ENCODE peak calls at places on chromosome 14, in seven cellular contexts. X is H1, V is mesendoderm, W is IMR-90, C is H9, G is mesenchymal stem cell, H is trophoblast cell. K is an unnamed sample.
A peak's percentile ranks its signal among the peaks of the same experiment; 100 is the strongest.

GRCh38 chr14:101719708-101720107 is 41.8 kb upstream of the PPP2R5C start:
- DNase-seq in X (no peak), V (peak; percentile 71), W (no peak), C (peak; percentile 69), G (no peak), H (no peak), K (no peak)

GRCh38 chr14:63747836-63748235 is 20.0 kb upstream of the SGPP1 start:
- DNase-seq in X (no peak), V (no peak), W (no peak), C (no peak), G (no peak), H (no peak), K (no peak)

GRCh38 chr14:61132336-61132735 is 148.8 kb downstream of the TMEM30B start:
- DNase-seq in X (no peak), V (no peak), W (peak; percentile 62), C (no peak), G (no peak), H (peak; percentile 76), K (no peak)

GRCh38 chr14:64841121-64841611 is 38.5 kb downstream of the SPTB start:
- DNase-seq in X (no peak), V (peak; percentile 94), W (peak; percentile 62), C (peak; percentile 67), G (peak; percentile 45), H (peak; percentile 84), K (no peak)

GRCh38 chr14:24965934-24966593 is 83.9 kb downstream of the STXBP6 start:
- DNase-seq in X (no peak), V (peak; percentile 61), W (peak; percentile 90), C (no peak), G (peak; percentile 97), H (peak; percentile 69), K (peak; percentile 9)

GRCh38 chr14:90698379-90698869 is 117.8 kb downstream of the TTC7B start:
- DNase-seq in X (no peak), V (peak; percentile 45), W (peak; percentile 58), C (no peak), G (peak; percentile 64), H (no peak), K (no peak)

GRCh38 chr14:24389266-24389855 is 9.4 kb upstream of the NYNRIN start:
- DNase-seq in X (no peak), V (peak; percentile 37), W (peak; percentile 64), C (no peak), G (peak; percentile 44), H (peak; percentile 45), K (no peak)

GRCh38 chr14:52551696-52552062 is 626 bp downstream of the TXNDC16 start:
- DNase-seq in X (no peak), V (no peak), W (peak; percentile 39), C (no peak), G (peak; percentile 55), H (peak; percentile 7), K (peak; percentile 17)

GRCh38 chr14:95057147-95057546 is 100.2 kb downstream of the DICER1 start:
- DNase-seq in X (no peak), V (no peak), W (no peak), C (no peak), G (no peak), H (no peak), K (no peak)

GRCh38 chr14:53894456-53894855 is 62.2 kb downstream of the BMP4 start:
- DNase-seq in X (no peak), V (no peak), W (peak; percentile 79), C (no peak), G (peak; percentile 76), H (no peak), K (no peak)

GRCh38 chr14:65032319-65032718 is 45.6 kb downstream of the FNTB start:
- DNase-seq in X (no peak), V (peak; percentile 21), W (no peak), C (no peak), G (no peak), H (no peak), K (no peak)

GRCh38 chr14:103404032-103404918 is 19.1 kb downstream of the MARK3 start:
- DNase-seq in X (peak; percentile 22), V (no peak), W (peak; percentile 24), C (no peak), G (peak; percentile 68), H (no peak), K (no peak)

GRCh38 chr14:69625299-69626131 is 14.1 kb downstream of the SUSD6 start:
- DNase-seq in X (no peak), V (no peak), W (peak; percentile 66), C (no peak), G (peak; percentile 64), H (no peak), K (no peak)

GRCh38 chr14:30921305-30921704 is 46.9 kb downstream of the COCH start:
- DNase-seq in X (no peak), V (no peak), W (peak; percentile 28), C (no peak), G (no peak), H (no peak), K (no peak)

GRCh38 chr14:51682411-51682810 is 30.7 kb downstream of the FRMD6 start:
- DNase-seq in X (no peak), V (peak; percentile 79), W (peak; percentile 57), C (no peak), G (peak; percentile 53), H (no peak), K (no peak)

GRCh38 chr14:104644656-104645055 is 40.1 kb upstream of the TMEM179 start:
- DNase-seq in X (no peak), V (peak; percentile 90), W (no peak), C (no peak), G (no peak), H (no peak), K (no peak)

GRCh38 chr14:23414906-23415820 is 7.1 kb upstream of the MYH6 start:
- DNase-seq in X (no peak), V (no peak), W (no peak), C (no peak), G (no peak), H (no peak), K (no peak)

GRCh38 chr14:94583557-94583956 is 2.3 kb downstream of the SERPINA5 start:
- DNase-seq in X (no peak), V (no peak), W (no peak), C (no peak), G (no peak), H (no peak), K (no peak)

GRCh38 chr14:101441710-101442109 is 119.6 kb upstream of the DIO3 start:
- DNase-seq in X (no peak), V (no peak), W (no peak), C (no peak), G (no peak), H (no peak), K (no peak)

GRCh38 chr14:32694795-32695449 is 243.8 kb upstream of the NPAS3 start:
- DNase-seq in X (no peak), V (no peak), W (no peak), C (no peak), G (no peak), H (no peak), K (no peak)

GRCh38 chr14:87805315-87805723 is 187.7 kb downstream of the GALC start:
- DNase-seq in X (peak; percentile 88), V (peak; percentile 74), W (no peak), C (peak; percentile 78), G (peak; percentile 9), H (peak; percentile 40), K (no peak)

GRCh38 chr14:34224221-34224620 is 237.8 kb downstream of the SPTSSA start:
- DNase-seq in X (no peak), V (no peak), W (no peak), C (no peak), G (no peak), H (no peak), K (no peak)

GRCh38 chr14:59455411-59455810 is 9.8 kb downstream of the GPR135 start:
- DNase-seq in X (no peak), V (no peak), W (peak; percentile 72), C (no peak), G (no peak), H (no peak), K (no peak)

GRCh38 chr14:31717294-31718085 is 156.3 kb downstream of the NUBPL start:
- DNase-seq in X (no peak), V (no peak), W (no peak), C (no peak), G (no peak), H (peak; percentile 42), K (no peak)

GRCh38 chr14:91367173-91368171 is 50.1 kb downstream of the CCDC88C start:
- DNase-seq in X (no peak), V (peak; percentile 64), W (peak; percentile 66), C (no peak), G (peak; percentile 69), H (peak; percentile 96), K (no peak)

DNA sequence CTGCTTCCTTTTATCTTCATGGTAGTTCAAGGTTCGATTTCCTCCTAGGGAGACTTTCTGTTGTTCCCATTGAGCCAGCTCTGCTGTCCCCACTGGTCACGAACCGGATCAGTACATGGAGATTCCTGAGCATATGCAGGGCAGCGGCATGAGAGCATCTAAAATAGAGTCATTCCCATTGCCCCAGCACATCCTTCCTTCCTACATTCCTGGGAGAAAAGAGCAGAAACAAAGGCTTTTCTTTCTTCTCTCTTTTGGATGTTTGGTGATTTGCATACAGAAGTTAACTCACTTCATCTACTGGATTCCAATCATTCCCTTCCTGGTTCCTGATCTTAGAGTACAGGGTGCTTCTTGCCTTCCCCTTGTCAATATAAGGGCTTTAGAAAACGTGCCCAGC is 727.3 kb downstream of the DIO2 start:
- DNase-seq in X (no peak), V (peak; percentile 75), W (no peak), C (peak; percentile 43), G (no peak), H (no peak), K (no peak)
- H3K18ac ChIP-seq in X (peak overlapping the region; percentile 24), V (no peak overlapping the region), W (no peak overlapping the region), C (no peak overlapping the region), G (no peak overlapping the region), H (no peak overlapping the region), K (no peak overlapping the region)

DNA sequence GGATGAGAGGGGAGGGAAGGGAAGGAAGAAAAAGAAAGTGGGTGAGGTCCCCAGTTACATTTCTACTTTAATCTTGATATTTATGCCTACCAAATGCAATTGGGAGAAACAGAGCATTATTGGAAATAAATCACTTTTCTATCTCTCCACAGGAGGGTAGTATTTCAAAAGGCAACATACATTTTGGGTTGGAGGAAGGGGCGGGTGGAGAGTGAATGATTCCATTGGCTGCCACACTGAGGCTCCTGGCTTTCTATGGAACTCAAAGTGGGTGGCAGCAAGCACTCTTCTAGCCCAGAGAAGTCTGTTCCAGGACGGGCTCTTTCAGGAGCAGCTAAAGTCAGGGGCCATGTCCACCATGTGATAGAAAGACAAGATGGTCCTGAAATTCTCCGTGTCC is 441.3 kb downstream of the DAD1 start:
- DNase-seq in X (no peak), V (no peak), W (no peak), C (no peak), G (no peak), H (no peak), K (no peak)
- H3K18ac ChIP-seq in X (no peak overlapping the region), V (no peak overlapping the region), W (no peak overlapping the region), C (no peak overlapping the region), G (no peak overlapping the region), H (no peak overlapping the region), K (no peak overlapping the region)

DNA sequence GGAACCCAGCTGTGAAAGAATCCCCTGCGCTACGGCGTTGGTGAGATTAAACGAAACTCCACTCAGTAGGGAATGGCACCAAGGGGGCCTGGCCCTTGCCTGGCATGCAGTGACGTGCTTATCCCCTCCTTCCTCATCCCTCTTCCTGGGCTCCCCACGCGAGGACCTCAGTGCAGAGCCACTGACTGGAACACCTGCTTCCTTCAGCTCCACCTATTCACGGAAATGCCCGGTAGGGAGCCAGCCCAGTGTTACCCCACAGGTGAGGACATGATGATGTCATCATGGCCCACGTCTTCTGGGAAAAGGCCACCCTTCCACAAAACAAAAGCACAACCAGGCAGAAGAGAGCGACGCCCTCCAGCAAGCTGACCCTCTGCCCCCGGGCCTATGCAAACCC is 42.2 kb downstream of the CCDC85C start:
- DNase-seq in X (no peak), V (no peak), W (no peak), C (no peak), G (no peak), H (no peak), K (no peak)
- H3K18ac ChIP-seq in X (peak overlapping the region; percentile 75), V (no peak overlapping the region), W (no peak overlapping the region), C (no peak overlapping the region), G (no peak overlapping the region), H (no peak overlapping the region), K (peak overlapping the region; percentile 13)

GRCh38 chr14:71388862-71389261 is 481.6 kb downstream of the PCNX1 start:
- DNase-seq in X (no peak), V (peak; percentile 42), W (no peak), C (no peak), G (no peak), H (peak; percentile 82), K (no peak)
- H3K18ac ChIP-seq in X (no peak overlapping the region), V (no peak overlapping the region), W (no peak overlapping the region), C (no peak overlapping the region), G (no peak overlapping the region), H (no peak overlapping the region), K (no peak overlapping the region)

K was measured in neuronal stem cell.